ENCODE peak calls at places on chromosomes 4 and X, in seven cellular contexts. One of them, this sample, is unnamed.

GRCh38 chr4:137611998-137612700 is 79.9 kb upstream of the PCDH18 start:
- DNase-seq in activated CD8-positive, alpha-beta T cell treated with anti-CD3 and anti-CD28 coated beads for 36 hours: no peak
- DNase-seq in AG10803: no peak
- DNase-seq in GM10248: no peak
- DNase-seq in GM13976: no peak
- DNase-seq in psoas muscle: no peak
- DNase-seq in lung: no peak
- DNase-seq in this sample: no peak

GRCh38 chr4:117478702-117479101 is 393.3 kb upstream of the TRAM1L1 start:
- DNase-seq in activated CD8-positive, alpha-beta T cell treated with anti-CD3 and anti-CD28 coated beads for 36 hours: no peak
- DNase-seq in AG10803: no peak
- DNase-seq in GM10248: no peak
- DNase-seq in GM13976: no peak
- DNase-seq in psoas muscle: no peak
- DNase-seq in lung: no peak
- DNase-seq in this sample: no peak

GRCh38 chr4:148430847-148431246 is 11.4 kb downstream of the NR3C2 start:
- DNase-seq in activated CD8-positive, alpha-beta T cell treated with anti-CD3 and anti-CD28 coated beads for 36 hours: no peak
- DNase-seq in AG10803: no peak
- DNase-seq in GM10248: no peak
- DNase-seq in GM13976: no peak
- DNase-seq in psoas muscle: no peak
- DNase-seq in lung: no peak
- DNase-seq in this sample: no peak

GRCh38 chr4:90757529-90757928 is 630.3 kb downstream of the CCSER1 start:
- DNase-seq in activated CD8-positive, alpha-beta T cell treated with anti-CD3 and anti-CD28 coated beads for 36 hours: no peak
- DNase-seq in AG10803: no peak
- DNase-seq in GM10248: no peak
- DNase-seq in GM13976: no peak
- DNase-seq in psoas muscle: no peak
- DNase-seq in lung: no peak
- DNase-seq in this sample: no peak

GRCh38 chr4:120749445-120750151 is 172.9 kb downstream of the PRDM5 start:
- DNase-seq in activated CD8-positive, alpha-beta T cell treated with anti-CD3 and anti-CD28 coated beads for 36 hours: peak
- DNase-seq in AG10803: no peak
- DNase-seq in GM10248: peak
- DNase-seq in GM13976: no peak
- DNase-seq in psoas muscle: no peak
- DNase-seq in lung: no peak
- DNase-seq in this sample: no peak

GRCh38 chrX:151397741-151398070 is 700 bp downstream of the VMA21 start:
- DNase-seq in activated CD8-positive, alpha-beta T cell treated with anti-CD3 and anti-CD28 coated beads for 36 hours: peak
- DNase-seq in AG10803: no peak
- DNase-seq in GM10248: no peak
- DNase-seq in GM13976: no peak
- DNase-seq in psoas muscle: no peak
- DNase-seq in lung: no peak
- DNase-seq in this sample: no peak

GRCh38 chr4:95839891-95840290 is at the start of gene PDHA2:
- DNase-seq in activated CD8-positive, alpha-beta T cell treated with anti-CD3 and anti-CD28 coated beads for 36 hours: no peak
- DNase-seq in AG10803: no peak
- DNase-seq in GM10248: no peak
- DNase-seq in GM13976: no peak
- DNase-seq in psoas muscle: no peak
- DNase-seq in lung: no peak
- DNase-seq in this sample: no peak

GRCh38 chr4:159549092-159549491 is 446.2 kb downstream of the RAPGEF2 start:
- DNase-seq in activated CD8-positive, alpha-beta T cell treated with anti-CD3 and anti-CD28 coated beads for 36 hours: no peak
- DNase-seq in AG10803: no peak
- DNase-seq in GM10248: no peak
- DNase-seq in GM13976: no peak
- DNase-seq in psoas muscle: no peak
- DNase-seq in lung: no peak
- DNase-seq in this sample: peak

GRCh38 chr4:4851081-4851480 is 8.4 kb upstream of the MSX1 start:
- DNase-seq in activated CD8-positive, alpha-beta T cell treated with anti-CD3 and anti-CD28 coated beads for 36 hours: no peak
- DNase-seq in AG10803: no peak
- DNase-seq in GM10248: no peak
- DNase-seq in GM13976: no peak
- DNase-seq in psoas muscle: no peak
- DNase-seq in lung: no peak
- DNase-seq in this sample: no peak

GRCh38 chr4:4853921-4854648 is 5.4 kb upstream of the MSX1 start:
- DNase-seq in activated CD8-positive, alpha-beta T cell treated with anti-CD3 and anti-CD28 coated beads for 36 hours: no peak
- DNase-seq in AG10803: no peak
- DNase-seq in GM10248: no peak
- DNase-seq in GM13976: no peak
- DNase-seq in psoas muscle: no peak
- DNase-seq in lung: no peak
- DNase-seq in this sample: no peak

GRCh38 chr4:4851906-4852305 is 7.6 kb upstream of the MSX1 start:
- DNase-seq in activated CD8-positive, alpha-beta T cell treated with anti-CD3 and anti-CD28 coated beads for 36 hours: no peak
- DNase-seq in AG10803: no peak
- DNase-seq in GM10248: no peak
- DNase-seq in GM13976: no peak
- DNase-seq in psoas muscle: no peak
- DNase-seq in lung: no peak
- DNase-seq in this sample: no peak

GRCh38 chr4:4853371-4853823 is 6.1 kb upstream of the MSX1 start:
- DNase-seq in activated CD8-positive, alpha-beta T cell treated with anti-CD3 and anti-CD28 coated beads for 36 hours: no peak
- DNase-seq in AG10803: no peak
- DNase-seq in GM10248: no peak
- DNase-seq in GM13976: no peak
- DNase-seq in psoas muscle: no peak
- DNase-seq in lung: no peak
- DNase-seq in this sample: no peak

GRCh38 chr4:4852591-4853362 is 6.7 kb upstream of the MSX1 start:
- DNase-seq in activated CD8-positive, alpha-beta T cell treated with anti-CD3 and anti-CD28 coated beads for 36 hours: peak
- DNase-seq in AG10803: peak
- DNase-seq in GM10248: no peak
- DNase-seq in GM13976: no peak
- DNase-seq in psoas muscle: peak
- DNase-seq in lung: no peak
- DNase-seq in this sample: peak
- TF ChIP-seq CTCF in activated CD8-positive, alpha-beta T cell treated with anti-CD3 and anti-CD28 coated beads for 36 hours: peak
- TF ChIP-seq CTCF in AG10803: peak
- TF ChIP-seq CTCF in GM10248: no peak
- TF ChIP-seq CTCF in GM13976: no peak
- TF ChIP-seq CTCF in psoas muscle: no peak
- TF ChIP-seq CTCF in lung: no peak
- TF ChIP-seq CTCF in this sample: no peak

GRCh38 chr4:164997941-164998340 is 20.5 kb upstream of the TRIM61 start:
- DNase-seq in activated CD8-positive, alpha-beta T cell treated with anti-CD3 and anti-CD28 coated beads for 36 hours: no peak
- DNase-seq in AG10803: no peak
- DNase-seq in GM10248: no peak
- DNase-seq in GM13976: no peak
- DNase-seq in psoas muscle: no peak
- DNase-seq in lung: no peak
- DNase-seq in this sample: no peak

DNA sequence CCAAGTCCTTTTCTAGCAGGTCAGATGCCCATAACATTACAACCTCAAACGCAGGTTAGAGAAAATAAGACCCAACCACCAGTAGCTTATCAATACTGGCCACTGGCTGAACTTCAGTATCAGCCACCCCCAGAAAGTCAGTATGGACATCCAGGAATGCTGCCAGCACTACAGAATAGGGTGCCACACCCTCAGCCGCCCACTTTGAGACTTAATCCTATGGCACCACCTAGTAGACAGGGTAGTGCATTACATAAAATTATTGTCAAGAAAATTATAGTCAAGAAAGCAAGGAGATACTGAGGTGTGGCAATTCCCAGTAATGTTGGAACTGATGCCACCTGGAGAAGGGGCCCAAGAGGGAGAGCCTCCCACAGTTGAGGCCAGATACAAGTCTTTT is 19.9 kb upstream of the TRIM61 start:
- DNase-seq in activated CD8-positive, alpha-beta T cell treated with anti-CD3 and anti-CD28 coated beads for 36 hours: no peak
- DNase-seq in AG10803: no peak
- DNase-seq in GM10248: no peak
- DNase-seq in GM13976: no peak
- DNase-seq in psoas muscle: no peak
- DNase-seq in lung: no peak
- DNase-seq in this sample: peak
- TF ChIP-seq CTCF in activated CD8-positive, alpha-beta T cell treated with anti-CD3 and anti-CD28 coated beads for 36 hours: no peak
- TF ChIP-seq CTCF in AG10803: peak
- TF ChIP-seq CTCF in GM10248: peak
- TF ChIP-seq CTCF in GM13976: no peak
- TF ChIP-seq CTCF in psoas muscle: no peak
- TF ChIP-seq CTCF in lung: no peak
- TF ChIP-seq CTCF in this sample: peak

DNA sequence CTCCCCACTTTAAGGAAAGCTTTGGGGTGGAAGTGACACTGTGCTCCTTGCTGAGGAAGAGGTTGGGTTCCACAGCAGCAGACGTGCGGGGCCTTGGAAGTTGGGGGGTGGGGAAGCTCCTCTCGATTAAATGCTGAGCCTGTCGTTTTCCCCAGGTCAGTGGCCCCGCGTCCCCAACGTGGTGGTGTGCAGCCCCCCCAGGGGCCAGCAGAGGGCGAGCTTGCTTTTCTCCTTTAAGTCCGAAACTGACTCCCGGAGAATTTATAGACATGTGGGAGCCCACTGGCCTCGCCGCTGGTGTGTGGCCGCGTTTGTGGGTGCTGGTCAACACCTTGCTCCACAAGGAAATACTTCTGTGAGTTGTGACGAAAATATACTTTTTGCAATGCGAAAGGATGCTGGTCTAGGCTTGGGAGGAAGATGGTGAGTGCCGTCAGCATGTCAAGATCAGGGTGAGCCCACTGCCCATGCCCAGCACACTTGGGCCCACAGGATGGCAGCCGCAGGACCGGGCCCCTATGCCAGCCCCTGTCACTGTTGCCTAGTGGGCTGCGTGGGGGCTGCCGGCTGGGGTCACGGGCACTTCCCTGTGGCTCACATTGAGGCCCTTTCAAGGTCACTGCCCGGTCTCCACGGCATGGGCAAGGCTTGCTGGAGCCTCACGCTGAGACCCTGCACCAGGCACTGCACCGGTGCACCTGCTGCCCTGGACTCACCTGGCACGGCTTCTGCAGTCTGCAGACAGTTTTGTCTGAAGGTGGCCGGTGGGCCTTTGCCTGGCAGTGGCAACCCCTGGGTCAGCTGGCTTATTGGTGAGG is 9.4 kb downstream of the UVSSA start:
- DNase-seq in activated CD8-positive, alpha-beta T cell treated with anti-CD3 and anti-CD28 coated beads for 36 hours: peak
- DNase-seq in AG10803: peak
- DNase-seq in GM10248: peak
- DNase-seq in GM13976: peak
- DNase-seq in psoas muscle: peak
- DNase-seq in lung: peak
- DNase-seq in this sample: peak
- TF ChIP-seq CTCF in activated CD8-positive, alpha-beta T cell treated with anti-CD3 and anti-CD28 coated beads for 36 hours: peak
- TF ChIP-seq CTCF in AG10803: peak
- TF ChIP-seq CTCF in GM10248: peak
- TF ChIP-seq CTCF in GM13976: peak
- TF ChIP-seq CTCF in psoas muscle: peak
- TF ChIP-seq CTCF in lung: peak
- TF ChIP-seq CTCF in this sample: peak

GRCh38 chrX:8364369-8365141 is 100.1 kb upstream of the VCX3B start:
- DNase-seq in activated CD8-positive, alpha-beta T cell treated with anti-CD3 and anti-CD28 coated beads for 36 hours: peak
- DNase-seq in AG10803: no peak
- DNase-seq in GM10248: no peak
- DNase-seq in GM13976: no peak
- DNase-seq in psoas muscle: no peak
- DNase-seq in lung: no peak
- DNase-seq in this sample: peak
- TF ChIP-seq CTCF in activated CD8-positive, alpha-beta T cell treated with anti-CD3 and anti-CD28 coated beads for 36 hours: no peak
- TF ChIP-seq CTCF in AG10803: no peak
- TF ChIP-seq CTCF in GM10248: peak
- TF ChIP-seq CTCF in GM13976: peak
- TF ChIP-seq CTCF in psoas muscle: peak
- TF ChIP-seq CTCF in lung: peak
- TF ChIP-seq CTCF in this sample: peak

GRCh38 chr4:169941141-169941540 is 85.1 kb downstream of the MFAP3L start:
- DNase-seq in activated CD8-positive, alpha-beta T cell treated with anti-CD3 and anti-CD28 coated beads for 36 hours: no peak
- DNase-seq in AG10803: no peak
- DNase-seq in GM10248: no peak
- DNase-seq in GM13976: no peak
- DNase-seq in psoas muscle: no peak
- DNase-seq in lung: no peak
- DNase-seq in this sample: no peak

GRCh38 chr4:169945636-169946035 is 80.6 kb downstream of the MFAP3L start:
- DNase-seq in activated CD8-positive, alpha-beta T cell treated with anti-CD3 and anti-CD28 coated beads for 36 hours: no peak
- DNase-seq in AG10803: no peak
- DNase-seq in GM10248: no peak
- DNase-seq in GM13976: no peak
- DNase-seq in psoas muscle: no peak
- DNase-seq in lung: no peak
- DNase-seq in this sample: no peak

GRCh38 chr4:169934794-169935400 is 91.3 kb downstream of the MFAP3L start:
- DNase-seq in activated CD8-positive, alpha-beta T cell treated with anti-CD3 and anti-CD28 coated beads for 36 hours: no peak
- DNase-seq in AG10803: no peak
- DNase-seq in GM10248: no peak
- DNase-seq in GM13976: no peak
- DNase-seq in psoas muscle: no peak
- DNase-seq in lung: no peak
- DNase-seq in this sample: no peak

GRCh38 chr4:169940460-169940859 is 85.7 kb downstream of the MFAP3L start:
- DNase-seq in activated CD8-positive, alpha-beta T cell treated with anti-CD3 and anti-CD28 coated beads for 36 hours: no peak
- DNase-seq in AG10803: no peak
- DNase-seq in GM10248: no peak
- DNase-seq in GM13976: no peak
- DNase-seq in psoas muscle: no peak
- DNase-seq in lung: no peak
- DNase-seq in this sample: no peak
- TF ChIP-seq CTCF in activated CD8-positive, alpha-beta T cell treated with anti-CD3 and anti-CD28 coated beads for 36 hours: no peak
- TF ChIP-seq CTCF in AG10803: peak
- TF ChIP-seq CTCF in GM10248: no peak
- TF ChIP-seq CTCF in GM13976: no peak
- TF ChIP-seq CTCF in psoas muscle: no peak
- TF ChIP-seq CTCF in lung: no peak
- TF ChIP-seq CTCF in this sample: no peak

GRCh38 chrX:25523574-25523973 is 507.8 kb upstream of the ARX start:
- DNase-seq in activated CD8-positive, alpha-beta T cell treated with anti-CD3 and anti-CD28 coated beads for 36 hours: no peak
- DNase-seq in AG10803: peak
- DNase-seq in GM10248: peak
- DNase-seq in GM13976: peak
- DNase-seq in psoas muscle: no peak
- DNase-seq in lung: no peak
- DNase-seq in this sample: peak
- TF ChIP-seq CTCF in activated CD8-positive, alpha-beta T cell treated with anti-CD3 and anti-CD28 coated beads for 36 hours: no peak
- TF ChIP-seq CTCF in AG10803: no peak
- TF ChIP-seq CTCF in GM10248: no peak
- TF ChIP-seq CTCF in GM13976: peak
- TF ChIP-seq CTCF in psoas muscle: peak
- TF ChIP-seq CTCF in lung: no peak
- TF ChIP-seq CTCF in this sample: peak

GRCh38 chrX:100731441-100732281 is at the start of gene SYTL4:
- DNase-seq in activated CD8-positive, alpha-beta T cell treated with anti-CD3 and anti-CD28 coated beads for 36 hours: no peak
- DNase-seq in AG10803: no peak
- DNase-seq in GM10248: peak
- DNase-seq in GM13976: peak
- DNase-seq in psoas muscle: peak
- DNase-seq in lung: no peak
- DNase-seq in this sample: peak
- TF ChIP-seq CTCF in activated CD8-positive, alpha-beta T cell treated with anti-CD3 and anti-CD28 coated beads for 36 hours: no peak
- TF ChIP-seq CTCF in AG10803: no peak
- TF ChIP-seq CTCF in GM10248: no peak
- TF ChIP-seq CTCF in GM13976: no peak
- TF ChIP-seq CTCF in psoas muscle: no peak
- TF ChIP-seq CTCF in lung: no peak
- TF ChIP-seq CTCF in this sample: no peak